ENCODE peak calls at places on chromosomes 12 and 14, in seven cellular contexts. I is stomach, Q is cardiac muscle cell, U is WERI-Rb-1, R is mucosa of descending colon, O is cardiac fibroblast, F is lower lobe of right lung. D is an unnamed sample.

GRCh38 chr14:60622920-60623263 is 26.4 kb downstream of the SIX1 start:
- DNase-seq in Q (peak; percentile 76), R (no peak), F (no peak), U (no peak), O (peak; percentile 62), I (no peak), D (no peak)

GRCh38 chr12:88633312-88633711 is 53.0 kb upstream of the KITLG start:
- DNase-seq in Q (no peak), O (peak; percentile 39), U (no peak), F (no peak), I (no peak), R (no peak), D (no peak)

GRCh38 chr14:96160030-96160912 is 44.4 kb upstream of the BDKRB2 start:
- DNase-seq in F (no peak), U (no peak), O (no peak), R (no peak), Q (no peak), I (peak; percentile 8), D (no peak)

GRCh38 chr12:55937956-55938355 is 7.0 kb downstream of the DGKA start:
- DNase-seq in Q (no peak), O (peak; percentile 45), F (no peak), I (no peak), R (no peak), U (no peak), D (no peak)

GRCh38 chr12:41531147-41531829 is 343.2 kb downstream of the PDZRN4 start:
- DNase-seq in I (no peak), F (no peak), U (no peak), O (peak; percentile 33), Q (peak; percentile 56), R (peak; percentile 54), D (no peak)

GRCh38 chr12:124778411-124778810 is 85.3 kb downstream of the SCARB1 start:
- DNase-seq in F (no peak), U (no peak), Q (no peak), I (no peak), R (no peak), O (no peak), D (peak; percentile 57)

GRCh38 chr14:95096476-95096875 is 60.9 kb downstream of the DICER1 start:
- DNase-seq in R (no peak), I (no peak), U (no peak), O (no peak), F (no peak), Q (no peak), D (no peak)

GRCh38 chr14:52553002-52553670 is 500 bp downstream of the GPR137C start:
- DNase-seq in Q (peak; percentile 16), R (peak; percentile 68), F (peak; percentile 66), O (peak; percentile 1), U (peak; percentile 36), I (peak; percentile 39), D (peak; percentile 47)

GRCh38 chr12:71686658-71687025 is 760 bp downstream of the TMEM19 start:
- DNase-seq in O (peak; percentile 51), U (no peak), R (no peak), F (no peak), Q (no peak), I (no peak), D (no peak)

GRCh38 chr12:129559756-129560155 is 344.1 kb downstream of the TMEM132D start:
- DNase-seq in U (no peak), F (no peak), O (no peak), Q (no peak), R (no peak), I (no peak), D (no peak)

GRCh38 chr12:111578276-111578970 is 20.7 kb downstream of the ATXN2 start:
- DNase-seq in U (no peak), F (no peak), I (no peak), O (peak; percentile 89), R (no peak), Q (peak; percentile 67), D (peak; percentile 31)

GRCh38 chr14:90239139-90239538 is 17.2 kb upstream of the PSMC1 start:
- DNase-seq in I (no peak), Q (peak; percentile 13), O (peak; percentile 28), U (no peak), R (no peak), F (no peak), D (no peak)

GRCh38 chr12:52522346-52523011 is 2.3 kb upstream of the KRT5 start:
- DNase-seq in Q (peak; percentile 49), U (no peak), F (no peak), R (no peak), O (peak; percentile 19), I (no peak), D (no peak)

GRCh38 chr14:79542121-79542520 is 669.2 kb downstream of the DIO2 start:
- DNase-seq in U (no peak), R (no peak), I (no peak), O (peak; percentile 49), F (no peak), Q (peak; percentile 18), D (no peak)

GRCh38 chr12:116880817-116881324 is 370 bp downstream of the HRK start:
- DNase-seq in O (no peak), Q (peak; percentile 43), U (peak; percentile 52), F (no peak), I (peak; percentile 49), R (peak; percentile 70), D (peak; percentile 69)

GRCh38 chr14:57816568-57817284 is 49.2 kb downstream of the SLC35F4 start:
- DNase-seq in I (no peak), Q (no peak), R (no peak), F (no peak), O (peak; percentile 33), U (no peak), D (peak; percentile 4)

GRCh38 chr14:26870722-26871121 is 272.9 kb upstream of the NOVA1 start:
- DNase-seq in Q (no peak), O (no peak), R (no peak), U (no peak), F (no peak), I (no peak), D (no peak)

GRCh38 chr12:95648990-95649791 is 97.9 kb upstream of the USP44 start:
- DNase-seq in I (no peak), O (peak; percentile 29), U (no peak), F (no peak), R (no peak), Q (peak; percentile 21), D (no peak)

DNA sequence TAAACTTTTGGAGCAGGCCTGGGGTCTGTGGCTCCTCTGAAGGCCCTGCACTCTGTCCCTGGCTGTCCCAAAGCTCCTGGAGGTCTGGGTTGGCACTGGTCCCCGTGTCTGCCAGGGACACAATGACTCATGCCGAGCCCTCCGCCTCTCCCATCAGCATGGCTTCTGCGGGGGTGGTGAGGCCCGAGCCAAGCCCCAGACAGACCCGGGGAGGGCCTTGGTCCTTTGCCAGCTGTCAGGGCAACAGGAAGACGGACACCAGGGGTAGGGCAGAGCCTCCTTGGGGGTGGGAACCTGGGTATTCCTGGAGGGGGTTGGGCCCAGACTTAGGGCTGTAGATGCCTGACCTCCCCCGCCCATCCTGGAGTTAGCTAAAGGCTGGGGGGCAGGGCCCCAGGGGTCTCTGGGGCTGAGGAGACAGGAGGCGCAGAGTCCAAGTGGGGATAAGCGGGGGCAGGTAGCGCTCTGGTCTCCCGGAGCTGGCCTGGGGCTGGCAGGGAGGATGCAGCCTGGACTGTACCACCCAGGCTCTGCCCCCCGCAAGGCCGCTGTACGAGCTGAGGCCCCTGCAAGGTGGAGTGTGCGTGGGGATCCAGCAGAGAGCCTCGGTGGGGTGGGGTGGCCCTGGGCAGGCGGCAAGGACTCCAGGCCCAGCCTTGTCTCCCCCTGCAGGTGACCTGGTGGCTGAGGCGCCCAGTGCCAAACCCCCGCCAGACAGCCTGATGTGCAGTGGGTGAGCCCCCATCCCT is 16.4 kb upstream of the PUS1 start:
- DNase-seq in U (no peak), R (no peak), O (peak; percentile 79), Q (peak; percentile 92), F (no peak), I (peak; percentile 56), D (no peak)
- TF ChIP-seq CTCF in U (peak; percentile 52), R (no peak), O (peak; percentile 4), Q (no peak), F (no peak), I (no peak), D (no peak)

DNA sequence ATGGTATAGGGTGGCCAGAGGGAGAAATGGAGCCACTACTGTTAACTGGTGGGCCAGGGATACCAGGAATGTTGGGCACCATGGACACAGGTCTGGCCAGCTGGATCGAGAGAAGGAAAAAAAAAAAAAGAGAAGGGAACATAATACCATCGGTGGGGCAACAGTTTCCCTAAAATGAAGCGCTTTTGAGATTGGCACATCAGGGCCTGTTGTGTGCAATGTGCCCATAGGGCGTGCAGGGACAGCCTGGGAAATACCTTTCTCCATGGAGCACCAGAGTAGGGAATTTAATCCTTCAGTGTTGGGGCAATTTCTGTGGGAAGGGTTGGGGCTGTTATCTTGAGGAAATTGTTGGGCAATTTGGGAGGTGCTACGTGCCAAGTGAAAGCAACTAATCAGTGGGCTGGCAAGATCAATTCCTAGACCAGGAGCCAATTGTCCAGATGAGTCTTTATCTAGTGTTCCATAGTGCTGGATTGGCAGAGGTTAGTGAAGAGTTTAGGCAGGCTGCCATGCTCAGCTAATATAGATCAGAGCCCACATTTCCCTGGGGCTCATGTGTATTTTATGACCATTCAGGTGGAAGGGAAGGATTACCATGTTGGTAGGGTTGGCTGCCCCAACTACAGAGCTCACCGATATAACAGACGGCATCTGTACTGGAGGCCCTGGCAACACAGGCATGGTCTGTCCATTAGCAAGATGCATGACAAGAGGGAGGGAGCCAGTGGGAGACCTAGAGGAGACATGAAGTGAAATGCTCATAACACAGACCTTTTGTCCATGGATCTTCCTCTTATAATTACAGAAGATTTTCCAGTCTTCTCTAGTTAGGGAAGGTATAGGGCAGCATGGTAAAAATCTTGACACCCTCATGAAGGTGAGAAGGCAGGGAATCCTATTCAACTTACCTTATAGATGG is 25.5 kb upstream of the NPFF start:
- DNase-seq in U (no peak), F (no peak), O (no peak), Q (no peak), I (no peak), R (no peak), D (no peak)
- TF ChIP-seq CTCF in U (no peak), F (no peak), O (no peak), Q (no peak), I (no peak), R (no peak), D (no peak)

DNA sequence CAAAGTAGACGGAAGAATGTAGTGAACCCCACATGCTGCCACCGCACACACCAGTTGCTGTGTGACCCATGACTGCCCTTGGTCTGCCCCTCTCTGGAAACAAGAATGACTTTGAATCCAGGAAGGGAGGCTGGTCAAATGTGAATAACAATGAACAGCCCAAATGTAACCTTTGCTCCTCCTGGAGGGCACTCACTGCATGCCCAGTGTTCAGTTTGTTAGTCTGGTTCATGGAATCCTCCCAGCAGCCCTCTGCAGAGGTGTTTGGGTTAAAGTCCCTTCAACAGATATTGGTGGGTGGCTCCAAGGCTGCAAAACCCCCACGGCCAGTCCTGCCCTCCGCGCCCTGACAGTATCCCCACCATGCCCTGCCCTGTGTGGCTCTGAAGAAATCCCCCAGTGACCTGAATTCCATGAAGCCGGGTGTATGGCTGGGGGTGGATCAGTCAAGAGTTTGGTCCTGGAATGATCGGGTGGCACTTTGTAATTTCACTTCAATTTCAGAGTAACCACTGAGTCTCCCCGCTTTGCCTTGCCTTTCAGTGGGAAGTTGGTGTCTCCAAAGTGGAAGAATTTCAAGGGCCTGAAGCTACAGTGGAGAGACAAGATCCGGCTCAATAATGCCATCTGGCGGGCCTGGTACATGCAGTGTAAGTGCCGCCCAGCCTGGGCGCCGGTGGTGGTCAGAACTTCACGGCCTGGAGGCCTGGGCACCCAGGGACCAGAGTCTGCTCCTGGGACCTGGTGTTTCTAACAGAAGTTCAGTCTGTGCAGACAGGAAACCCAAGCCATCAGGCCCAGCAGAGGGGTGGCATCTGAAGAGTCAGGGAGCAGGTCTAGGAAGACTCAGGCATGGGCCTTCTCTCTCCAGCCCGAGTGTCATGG is 47.1 kb downstream of the IL31 start:
- DNase-seq in I (peak; percentile 40), R (no peak), O (no peak), Q (no peak), U (no peak), F (peak; percentile 26), D (no peak)
- TF ChIP-seq CTCF in I (no peak), R (no peak), O (no peak), Q (no peak), U (no peak), F (no peak), D (no peak)

GRCh38 chr12:82647853-82648252 is 38.9 kb upstream of the TMTC2 start:
- DNase-seq in I (no peak), F (no peak), O (no peak), R (no peak), U (no peak), Q (no peak), D (no peak)
- TF ChIP-seq CTCF in I (no peak), F (no peak), O (no peak), R (no peak), U (no peak), Q (no peak), D (no peak)